ENCODE peak calls at places on chromosomes 13 and 19, in ten cellular contexts. One of them, this sample, is unnamed.

GRCh38 chr19:40407714-40408600 is 5.2 kb downstream of the PRX start:
- DNase-seq in BE2C: no peak
- DNase-seq in COLO829: no peak
- DNase-seq in NCI-H1105: no peak
- DNase-seq in amniotic stem cell: no peak
- DNase-seq in AG04450: no peak
- DNase-seq in germinal center: no peak
- DNase-seq in Ammon's horn: no peak
- DNase-seq in stimulated activated CD4-positive, alpha-beta T cell treated with anti-CD3 and anti-CD28 coated beads, Interleukin-4, amount 100 ng/mL, for 24 hours: no peak
- DNase-seq in WTC11: no peak
- DNase-seq in this sample: no peak

GRCh38 chr19:36488816-36489138 is 584 bp downstream of the ZNF566 start:
- DNase-seq in BE2C: peak; percentile 49
- DNase-seq in COLO829: peak; percentile 13
- DNase-seq in NCI-H1105: no peak
- DNase-seq in amniotic stem cell: no peak
- DNase-seq in AG04450: no peak
- DNase-seq in germinal center: no peak
- DNase-seq in Ammon's horn: peak; percentile 64
- DNase-seq in stimulated activated CD4-positive, alpha-beta T cell treated with anti-CD3 and anti-CD28 coated beads, Interleukin-4, amount 100 ng/mL, for 24 hours: peak; percentile 58
- DNase-seq in WTC11: no peak
- DNase-seq in this sample: no peak

GRCh38 chr13:111852701-111853100 is 214.2 kb upstream of the SOX1 start:
- DNase-seq in BE2C: no peak
- DNase-seq in COLO829: no peak
- DNase-seq in NCI-H1105: no peak
- DNase-seq in amniotic stem cell: no peak
- DNase-seq in AG04450: no peak
- DNase-seq in germinal center: no peak
- DNase-seq in Ammon's horn: no peak
- DNase-seq in stimulated activated CD4-positive, alpha-beta T cell treated with anti-CD3 and anti-CD28 coated beads, Interleukin-4, amount 100 ng/mL, for 24 hours: no peak
- DNase-seq in WTC11: no peak
- DNase-seq in this sample: peak; percentile 42

GRCh38 chr19:46821512-46822359 is 28.9 kb downstream of the AP2S1 start:
- DNase-seq in BE2C: no peak
- DNase-seq in COLO829: no peak
- DNase-seq in NCI-H1105: no peak
- DNase-seq in amniotic stem cell: no peak
- DNase-seq in AG04450: no peak
- DNase-seq in germinal center: peak; percentile 55
- DNase-seq in Ammon's horn: no peak
- DNase-seq in stimulated activated CD4-positive, alpha-beta T cell treated with anti-CD3 and anti-CD28 coated beads, Interleukin-4, amount 100 ng/mL, for 24 hours: peak; percentile 58
- DNase-seq in WTC11: peak; percentile 26
- DNase-seq in this sample: no peak

GRCh38 chr19:49896863-49897621 is at the start of gene IL4I1:
- DNase-seq in BE2C: no peak
- DNase-seq in COLO829: no peak
- DNase-seq in NCI-H1105: no peak
- DNase-seq in amniotic stem cell: no peak
- DNase-seq in AG04450: no peak
- DNase-seq in germinal center: peak; percentile 86
- DNase-seq in Ammon's horn: peak; percentile 48
- DNase-seq in stimulated activated CD4-positive, alpha-beta T cell treated with anti-CD3 and anti-CD28 coated beads, Interleukin-4, amount 100 ng/mL, for 24 hours: peak; percentile 66
- DNase-seq in WTC11: no peak
- DNase-seq in this sample: no peak

GRCh38 chr13:74644239-74644638 is 510.0 kb upstream of the KLF12 start:
- DNase-seq in BE2C: no peak
- DNase-seq in COLO829: no peak
- DNase-seq in NCI-H1105: no peak
- DNase-seq in amniotic stem cell: no peak
- DNase-seq in AG04450: no peak
- DNase-seq in germinal center: no peak
- DNase-seq in Ammon's horn: no peak
- DNase-seq in stimulated activated CD4-positive, alpha-beta T cell treated with anti-CD3 and anti-CD28 coated beads, Interleukin-4, amount 100 ng/mL, for 24 hours: no peak
- DNase-seq in WTC11: no peak
- DNase-seq in this sample: no peak

GRCh38 chr19:44848036-44848804 is 2.1 kb downstream of the NECTIN2 start:
- DNase-seq in BE2C: peak; percentile 31
- DNase-seq in COLO829: no peak
- DNase-seq in NCI-H1105: no peak
- DNase-seq in amniotic stem cell: peak; percentile 18
- DNase-seq in AG04450: no peak
- DNase-seq in germinal center: no peak
- DNase-seq in Ammon's horn: no peak
- DNase-seq in stimulated activated CD4-positive, alpha-beta T cell treated with anti-CD3 and anti-CD28 coated beads, Interleukin-4, amount 100 ng/mL, for 24 hours: no peak
- DNase-seq in WTC11: peak; percentile 38
- DNase-seq in this sample: peak; percentile 52

GRCh38 chr13:73625562-73626339 is 508.5 kb downstream of the KLF12 start:
- DNase-seq in BE2C: no peak
- DNase-seq in COLO829: no peak
- DNase-seq in NCI-H1105: no peak
- DNase-seq in amniotic stem cell: no peak
- DNase-seq in AG04450: no peak
- DNase-seq in germinal center: no peak
- DNase-seq in Ammon's horn: no peak
- DNase-seq in stimulated activated CD4-positive, alpha-beta T cell treated with anti-CD3 and anti-CD28 coated beads, Interleukin-4, amount 100 ng/mL, for 24 hours: peak; percentile 11
- DNase-seq in WTC11: no peak
- DNase-seq in this sample: no peak

GRCh38 chr19:48969276-48970138 is 4.4 kb downstream of the FTL start:
- DNase-seq in BE2C: peak; percentile 93
- DNase-seq in COLO829: peak; percentile 60
- DNase-seq in NCI-H1105: no peak
- DNase-seq in amniotic stem cell: no peak
- DNase-seq in AG04450: no peak
- DNase-seq in germinal center: no peak
- DNase-seq in Ammon's horn: no peak
- DNase-seq in stimulated activated CD4-positive, alpha-beta T cell treated with anti-CD3 and anti-CD28 coated beads, Interleukin-4, amount 100 ng/mL, for 24 hours: no peak
- DNase-seq in WTC11: no peak
- DNase-seq in this sample: no peak

GRCh38 chr19:1206733-1207301 is 1.2 kb downstream of the STK11 start:
- DNase-seq in BE2C: no peak
- DNase-seq in COLO829: no peak
- DNase-seq in NCI-H1105: no peak
- DNase-seq in amniotic stem cell: no peak
- DNase-seq in AG04450: no peak
- DNase-seq in germinal center: no peak
- DNase-seq in Ammon's horn: no peak
- DNase-seq in stimulated activated CD4-positive, alpha-beta T cell treated with anti-CD3 and anti-CD28 coated beads, Interleukin-4, amount 100 ng/mL, for 24 hours: peak; percentile 27
- DNase-seq in WTC11: no peak
- DNase-seq in this sample: no peak

GRCh38 chr19:32652893-32653625 is 21.9 kb downstream of the ANKRD27 start:
- DNase-seq in BE2C: peak; percentile 45
- DNase-seq in COLO829: no peak
- DNase-seq in NCI-H1105: peak; percentile 19
- DNase-seq in amniotic stem cell: no peak
- DNase-seq in AG04450: peak; percentile 65
- DNase-seq in germinal center: no peak
- DNase-seq in Ammon's horn: peak; percentile 66
- DNase-seq in stimulated activated CD4-positive, alpha-beta T cell treated with anti-CD3 and anti-CD28 coated beads, Interleukin-4, amount 100 ng/mL, for 24 hours: no peak
- DNase-seq in WTC11: no peak
- DNase-seq in this sample: no peak

GRCh38 chr13:59034198-59034597 is 1129.5 kb downstream of the DIAPH3 start:
- DNase-seq in BE2C: no peak
- DNase-seq in COLO829: peak; percentile 4
- DNase-seq in NCI-H1105: no peak
- DNase-seq in amniotic stem cell: no peak
- DNase-seq in AG04450: no peak
- DNase-seq in germinal center: no peak
- DNase-seq in Ammon's horn: no peak
- DNase-seq in stimulated activated CD4-positive, alpha-beta T cell treated with anti-CD3 and anti-CD28 coated beads, Interleukin-4, amount 100 ng/mL, for 24 hours: no peak
- DNase-seq in WTC11: no peak
- DNase-seq in this sample: no peak

GRCh38 chr19:17671906-17672305 is 16.2 kb downstream of the UNC13A start:
- DNase-seq in BE2C: peak; percentile 66
- DNase-seq in COLO829: peak; percentile 69
- DNase-seq in NCI-H1105: no peak
- DNase-seq in amniotic stem cell: no peak
- DNase-seq in AG04450: no peak
- DNase-seq in germinal center: peak; percentile 29
- DNase-seq in Ammon's horn: no peak
- DNase-seq in stimulated activated CD4-positive, alpha-beta T cell treated with anti-CD3 and anti-CD28 coated beads, Interleukin-4, amount 100 ng/mL, for 24 hours: peak; percentile 22
- DNase-seq in WTC11: peak; percentile 63
- DNase-seq in this sample: no peak

GRCh38 chr13:106104281-106104901 is 431.1 kb downstream of the EFNB2 start:
- DNase-seq in BE2C: no peak
- DNase-seq in COLO829: no peak
- DNase-seq in NCI-H1105: no peak
- DNase-seq in amniotic stem cell: peak; percentile 43
- DNase-seq in AG04450: peak; percentile 60
- DNase-seq in germinal center: no peak
- DNase-seq in Ammon's horn: no peak
- DNase-seq in stimulated activated CD4-positive, alpha-beta T cell treated with anti-CD3 and anti-CD28 coated beads, Interleukin-4, amount 100 ng/mL, for 24 hours: no peak
- DNase-seq in WTC11: no peak
- DNase-seq in this sample: no peak

GRCh38 chr13:111940892-111941291 is 126.1 kb upstream of the SOX1 start:
- DNase-seq in BE2C: no peak
- DNase-seq in COLO829: no peak
- DNase-seq in NCI-H1105: no peak
- DNase-seq in amniotic stem cell: no peak
- DNase-seq in AG04450: no peak
- DNase-seq in germinal center: no peak
- DNase-seq in Ammon's horn: no peak
- DNase-seq in stimulated activated CD4-positive, alpha-beta T cell treated with anti-CD3 and anti-CD28 coated beads, Interleukin-4, amount 100 ng/mL, for 24 hours: no peak
- DNase-seq in WTC11: no peak
- DNase-seq in this sample: no peak

GRCh38 chr19:46466536-46467199 is 4.7 kb downstream of the PNMA8A start:
- DNase-seq in BE2C: no peak
- DNase-seq in COLO829: peak; percentile 19
- DNase-seq in NCI-H1105: no peak
- DNase-seq in amniotic stem cell: no peak
- DNase-seq in AG04450: peak; percentile 80
- DNase-seq in germinal center: no peak
- DNase-seq in Ammon's horn: no peak
- DNase-seq in stimulated activated CD4-positive, alpha-beta T cell treated with anti-CD3 and anti-CD28 coated beads, Interleukin-4, amount 100 ng/mL, for 24 hours: no peak
- DNase-seq in WTC11: no peak
- DNase-seq in this sample: no peak

GRCh38 chr19:2949939-2950285 is 5.1 kb upstream of the ZNF77 start:
- DNase-seq in BE2C: peak; percentile 72
- DNase-seq in COLO829: peak; percentile 35
- DNase-seq in NCI-H1105: no peak
- DNase-seq in amniotic stem cell: no peak
- DNase-seq in AG04450: no peak
- DNase-seq in germinal center: no peak
- DNase-seq in Ammon's horn: no peak
- DNase-seq in stimulated activated CD4-positive, alpha-beta T cell treated with anti-CD3 and anti-CD28 coated beads, Interleukin-4, amount 100 ng/mL, for 24 hours: no peak
- DNase-seq in WTC11: no peak
- DNase-seq in this sample: peak; percentile 18

GRCh38 chr19:10007366-10007765 is 2.9 kb downstream of the COL5A3 start:
- DNase-seq in BE2C: no peak
- DNase-seq in COLO829: no peak
- DNase-seq in NCI-H1105: no peak
- DNase-seq in amniotic stem cell: no peak
- DNase-seq in AG04450: no peak
- DNase-seq in germinal center: no peak
- DNase-seq in Ammon's horn: no peak
- DNase-seq in stimulated activated CD4-positive, alpha-beta T cell treated with anti-CD3 and anti-CD28 coated beads, Interleukin-4, amount 100 ng/mL, for 24 hours: no peak
- DNase-seq in WTC11: no peak
- DNase-seq in this sample: no peak

GRCh38 chr19:1384478-1385110 is 887 bp downstream of the NDUFS7 start:
- DNase-seq in BE2C: no peak
- DNase-seq in COLO829: no peak
- DNase-seq in NCI-H1105: no peak
- DNase-seq in amniotic stem cell: no peak
- DNase-seq in AG04450: no peak
- DNase-seq in germinal center: no peak
- DNase-seq in Ammon's horn: no peak
- DNase-seq in stimulated activated CD4-positive, alpha-beta T cell treated with anti-CD3 and anti-CD28 coated beads, Interleukin-4, amount 100 ng/mL, for 24 hours: no peak
- DNase-seq in WTC11: no peak
- DNase-seq in this sample: no peak

GRCh38 chr19:8601796-8602195 is 8.7 kb downstream of the ADAMTS10 start:
- DNase-seq in BE2C: no peak
- DNase-seq in COLO829: no peak
- DNase-seq in NCI-H1105: no peak
- DNase-seq in amniotic stem cell: no peak
- DNase-seq in AG04450: no peak
- DNase-seq in germinal center: no peak
- DNase-seq in Ammon's horn: no peak
- DNase-seq in stimulated activated CD4-positive, alpha-beta T cell treated with anti-CD3 and anti-CD28 coated beads, Interleukin-4, amount 100 ng/mL, for 24 hours: no peak
- DNase-seq in WTC11: no peak
- DNase-seq in this sample: no peak

GRCh38 chr13:20869540-20869939 is 33.0 kb downstream of the XPO4 start:
- DNase-seq in BE2C: no peak
- DNase-seq in COLO829: no peak
- DNase-seq in NCI-H1105: no peak
- DNase-seq in amniotic stem cell: no peak
- DNase-seq in AG04450: no peak
- DNase-seq in germinal center: no peak
- DNase-seq in Ammon's horn: no peak
- DNase-seq in stimulated activated CD4-positive, alpha-beta T cell treated with anti-CD3 and anti-CD28 coated beads, Interleukin-4, amount 100 ng/mL, for 24 hours: no peak
- DNase-seq in WTC11: no peak
- DNase-seq in this sample: no peak

GRCh38 chr13:61107989-61108388 is 307.7 kb downstream of the PCDH20 start:
- DNase-seq in BE2C: no peak
- DNase-seq in COLO829: no peak
- DNase-seq in NCI-H1105: no peak
- DNase-seq in amniotic stem cell: no peak
- DNase-seq in AG04450: no peak
- DNase-seq in germinal center: no peak
- DNase-seq in Ammon's horn: no peak
- DNase-seq in stimulated activated CD4-positive, alpha-beta T cell treated with anti-CD3 and anti-CD28 coated beads, Interleukin-4, amount 100 ng/mL, for 24 hours: no peak
- DNase-seq in WTC11: no peak
- DNase-seq in this sample: no peak

GRCh38 chr13:98581377-98581776 is 4.5 kb upstream of the STK24 start:
- DNase-seq in BE2C: no peak
- DNase-seq in COLO829: no peak
- DNase-seq in NCI-H1105: no peak
- DNase-seq in amniotic stem cell: no peak
- DNase-seq in AG04450: no peak
- DNase-seq in germinal center: no peak
- DNase-seq in Ammon's horn: no peak
- DNase-seq in stimulated activated CD4-positive, alpha-beta T cell treated with anti-CD3 and anti-CD28 coated beads, Interleukin-4, amount 100 ng/mL, for 24 hours: no peak
- DNase-seq in WTC11: no peak
- DNase-seq in this sample: no peak

GRCh38 chr13:43915451-43915850 is 35.7 kb downstream of the LACC1 start:
- DNase-seq in BE2C: no peak
- DNase-seq in COLO829: no peak
- DNase-seq in NCI-H1105: no peak
- DNase-seq in amniotic stem cell: no peak
- DNase-seq in AG04450: no peak
- DNase-seq in germinal center: no peak
- DNase-seq in Ammon's horn: no peak
- DNase-seq in stimulated activated CD4-positive, alpha-beta T cell treated with anti-CD3 and anti-CD28 coated beads, Interleukin-4, amount 100 ng/mL, for 24 hours: no peak
- DNase-seq in WTC11: no peak
- DNase-seq in this sample: no peak

GRCh38 chr13:36244990-36245389 is 30.6 kb upstream of the SOHLH2 start:
- DNase-seq in BE2C: no peak
- DNase-seq in COLO829: no peak
- DNase-seq in NCI-H1105: no peak
- DNase-seq in amniotic stem cell: no peak
- DNase-seq in AG04450: no peak
- DNase-seq in germinal center: no peak
- DNase-seq in Ammon's horn: no peak
- DNase-seq in stimulated activated CD4-positive, alpha-beta T cell treated with anti-CD3 and anti-CD28 coated beads, Interleukin-4, amount 100 ng/mL, for 24 hours: no peak
- DNase-seq in WTC11: no peak
- DNase-seq in this sample: no peak

GRCh38 chr19:7914598-7915045 is at the start of gene TGFBR3L:
- DNase-seq in BE2C: peak; percentile 10
- DNase-seq in COLO829: no peak
- DNase-seq in NCI-H1105: no peak
- DNase-seq in amniotic stem cell: no peak
- DNase-seq in AG04450: no peak
- DNase-seq in germinal center: no peak
- DNase-seq in Ammon's horn: peak; percentile 1
- DNase-seq in stimulated activated CD4-positive, alpha-beta T cell treated with anti-CD3 and anti-CD28 coated beads, Interleukin-4, amount 100 ng/mL, for 24 hours: no peak
- DNase-seq in WTC11: no peak
- DNase-seq in this sample: no peak

This sample was measured in nephron progenitor cell.